ENCODE peak calls at places on chromosome 2, in eight cellular contexts. One of them, this sample, is unnamed.
A peak's percentile ranks its signal among the peaks of the same experiment; 100 is the strongest.

GRCh38 chr2:203261326-203262159 is 22.7 kb downstream of the CYP20A1 start:
- DNase-seq in HT1080: no peak
- DNase-seq in activated T-helper 1 cell treated with anti-CD3 and anti-CD28 coated beads, Interleukin-12 subunit alpha, Interleukin-12 subunit beta, Interleukin-2, Interleukin-4 antibody, amounts not matched to agents 30 ng/mL and 10 ng/mL and 1 ng/mL, durations not matched to agents 14 hours and 24 hours and 36 hours: no peak
- DNase-seq in stimulated activated CD4-positive, alpha-beta T cell treated with anti-CD3 and anti-CD28 coated beads, Interleukin-4, amount 100 ng/mL, for 1 hour: no peak
- DNase-seq in NCI-H510A treated with DMSO at 0.1 percent for 48 hours: no peak
- DNase-seq in astrocyte: no peak
- DNase-seq in mesendoderm: peak; percentile 28
- DNase-seq in stromal cell of bone marrow: no peak
- DNase-seq in this sample: no peak

GRCh38 chr2:10205201-10205475 is 82.6 kb downstream of the RRM2 start:
- DNase-seq in HT1080: no peak
- DNase-seq in activated T-helper 1 cell treated with anti-CD3 and anti-CD28 coated beads, Interleukin-12 subunit alpha, Interleukin-12 subunit beta, Interleukin-2, Interleukin-4 antibody, amounts not matched to agents 30 ng/mL and 10 ng/mL and 1 ng/mL, durations not matched to agents 14 hours and 24 hours and 36 hours: no peak
- DNase-seq in stimulated activated CD4-positive, alpha-beta T cell treated with anti-CD3 and anti-CD28 coated beads, Interleukin-4, amount 100 ng/mL, for 1 hour: no peak
- DNase-seq in NCI-H510A treated with DMSO at 0.1 percent for 48 hours: no peak
- DNase-seq in astrocyte: no peak
- DNase-seq in mesendoderm: no peak
- DNase-seq in stromal cell of bone marrow: no peak
- DNase-seq in this sample: no peak

GRCh38 chr2:120243211-120243610 is 9.4 kb upstream of the RALB start:
- DNase-seq in HT1080: peak; percentile 40
- DNase-seq in activated T-helper 1 cell treated with anti-CD3 and anti-CD28 coated beads, Interleukin-12 subunit alpha, Interleukin-12 subunit beta, Interleukin-2, Interleukin-4 antibody, amounts not matched to agents 30 ng/mL and 10 ng/mL and 1 ng/mL, durations not matched to agents 14 hours and 24 hours and 36 hours: no peak
- DNase-seq in stimulated activated CD4-positive, alpha-beta T cell treated with anti-CD3 and anti-CD28 coated beads, Interleukin-4, amount 100 ng/mL, for 1 hour: no peak
- DNase-seq in NCI-H510A treated with DMSO at 0.1 percent for 48 hours: no peak
- DNase-seq in astrocyte: peak; percentile 28
- DNase-seq in mesendoderm: peak; percentile 51
- DNase-seq in stromal cell of bone marrow: no peak
- DNase-seq in this sample: no peak

GRCh38 chr2:41698787-41699422 is 348.9 kb upstream of the PKDCC start:
- DNase-seq in HT1080: no peak
- DNase-seq in activated T-helper 1 cell treated with anti-CD3 and anti-CD28 coated beads, Interleukin-12 subunit alpha, Interleukin-12 subunit beta, Interleukin-2, Interleukin-4 antibody, amounts not matched to agents 30 ng/mL and 10 ng/mL and 1 ng/mL, durations not matched to agents 14 hours and 24 hours and 36 hours: no peak
- DNase-seq in stimulated activated CD4-positive, alpha-beta T cell treated with anti-CD3 and anti-CD28 coated beads, Interleukin-4, amount 100 ng/mL, for 1 hour: peak; percentile 7
- DNase-seq in NCI-H510A treated with DMSO at 0.1 percent for 48 hours: no peak
- DNase-seq in astrocyte: no peak
- DNase-seq in mesendoderm: peak; percentile 47
- DNase-seq in stromal cell of bone marrow: no peak
- DNase-seq in this sample: no peak

GRCh38 chr2:53784431-53784830 is 2.3 kb downstream of the ASB3 start:
- DNase-seq in HT1080: no peak
- DNase-seq in activated T-helper 1 cell treated with anti-CD3 and anti-CD28 coated beads, Interleukin-12 subunit alpha, Interleukin-12 subunit beta, Interleukin-2, Interleukin-4 antibody, amounts not matched to agents 30 ng/mL and 10 ng/mL and 1 ng/mL, durations not matched to agents 14 hours and 24 hours and 36 hours: no peak
- DNase-seq in stimulated activated CD4-positive, alpha-beta T cell treated with anti-CD3 and anti-CD28 coated beads, Interleukin-4, amount 100 ng/mL, for 1 hour: no peak
- DNase-seq in NCI-H510A treated with DMSO at 0.1 percent for 48 hours: no peak
- DNase-seq in astrocyte: peak; percentile 23
- DNase-seq in mesendoderm: no peak
- DNase-seq in stromal cell of bone marrow: no peak
- DNase-seq in this sample: no peak

GRCh38 chr2:215833531-215834162 is 179.7 kb downstream of the MREG start:
- DNase-seq in HT1080: peak; percentile 77
- DNase-seq in activated T-helper 1 cell treated with anti-CD3 and anti-CD28 coated beads, Interleukin-12 subunit alpha, Interleukin-12 subunit beta, Interleukin-2, Interleukin-4 antibody, amounts not matched to agents 30 ng/mL and 10 ng/mL and 1 ng/mL, durations not matched to agents 14 hours and 24 hours and 36 hours: no peak
- DNase-seq in stimulated activated CD4-positive, alpha-beta T cell treated with anti-CD3 and anti-CD28 coated beads, Interleukin-4, amount 100 ng/mL, for 1 hour: no peak
- DNase-seq in NCI-H510A treated with DMSO at 0.1 percent for 48 hours: peak; percentile 88
- DNase-seq in astrocyte: peak; percentile 92
- DNase-seq in mesendoderm: peak; percentile 66
- DNase-seq in stromal cell of bone marrow: no peak
- DNase-seq in this sample: no peak

GRCh38 chr2:11802782-11803191 is 56.4 kb downstream of the LPIN1 start:
- DNase-seq in HT1080: no peak
- DNase-seq in activated T-helper 1 cell treated with anti-CD3 and anti-CD28 coated beads, Interleukin-12 subunit alpha, Interleukin-12 subunit beta, Interleukin-2, Interleukin-4 antibody, amounts not matched to agents 30 ng/mL and 10 ng/mL and 1 ng/mL, durations not matched to agents 14 hours and 24 hours and 36 hours: no peak
- DNase-seq in stimulated activated CD4-positive, alpha-beta T cell treated with anti-CD3 and anti-CD28 coated beads, Interleukin-4, amount 100 ng/mL, for 1 hour: no peak
- DNase-seq in NCI-H510A treated with DMSO at 0.1 percent for 48 hours: no peak
- DNase-seq in astrocyte: peak; percentile 85
- DNase-seq in mesendoderm: no peak
- DNase-seq in stromal cell of bone marrow: peak; percentile 52
- DNase-seq in this sample: no peak

GRCh38 chr2:9752441-9753275 is 90.6 kb upstream of the TAF1B start:
- DNase-seq in HT1080: peak; percentile 96
- DNase-seq in activated T-helper 1 cell treated with anti-CD3 and anti-CD28 coated beads, Interleukin-12 subunit alpha, Interleukin-12 subunit beta, Interleukin-2, Interleukin-4 antibody, amounts not matched to agents 30 ng/mL and 10 ng/mL and 1 ng/mL, durations not matched to agents 14 hours and 24 hours and 36 hours: peak; percentile 73
- DNase-seq in stimulated activated CD4-positive, alpha-beta T cell treated with anti-CD3 and anti-CD28 coated beads, Interleukin-4, amount 100 ng/mL, for 1 hour: peak; percentile 85
- DNase-seq in NCI-H510A treated with DMSO at 0.1 percent for 48 hours: no peak
- DNase-seq in astrocyte: peak; percentile 64
- DNase-seq in mesendoderm: no peak
- DNase-seq in stromal cell of bone marrow: peak; percentile 77
- DNase-seq in this sample: no peak